ENCODE peak calls at places on chromosomes 3 and 15, in four cellular contexts. W is Right ventricle myocardium superior; T is fibroblast of mammary gland; J is activated CD8-positive, alpha-beta memory T cell treated with anti-CD3 and anti-CD28 coated beads, Interleukin-2, amount 50 U/mL, for 4 hours. M is an unnamed sample.

GRCh38 chr3:194139085-194139976 is 3.4 kb downstream of the HES1 start:
- DNase-seq in W (no peak), J (no peak), T (peak), M (no peak)

GRCh38 chr15:38002883-38003477 is 68.5 kb downstream of the TMCO5A start:
- DNase-seq in J (no peak), W (peak), T (peak), M (peak)

GRCh38 chr3:25677121-25677520 is 12.4 kb upstream of the TOP2B start:
- DNase-seq in J (no peak), W (no peak), T (no peak), M (no peak)

GRCh38 chr3:28577941-28578340 is 229.3 kb upstream of the AZI2 start:
- DNase-seq in W (no peak), J (no peak), T (no peak), M (no peak)

GRCh38 chr3:149442845-149443544 is 31.5 kb upstream of the TM4SF4 start:
- DNase-seq in T (peak), J (no peak), W (no peak), M (no peak)

GRCh38 chr15:74365619-74366445 is 1.6 kb downstream of the CYP11A1 start:
- DNase-seq in J (no peak), T (peak), W (peak), M (no peak)

GRCh38 chr3:13479332-13479581 is 849 bp upstream of the HDAC11 start:
- DNase-seq in W (peak), J (peak), T (peak), M (no peak)

GRCh38 chr15:88487176-88487795 is 19.8 kb downstream of the MRPS11 start:
- DNase-seq in T (no peak), J (no peak), W (no peak), M (no peak)

GRCh38 chr3:182389041-182389815 is 404.1 kb upstream of the ATP11B start:
- DNase-seq in T (no peak), W (no peak), J (no peak), M (no peak)

GRCh38 chr3:102095383-102095782 is 246.1 kb downstream of the NFKBIZ start:
- DNase-seq in J (no peak), T (no peak), W (no peak), M (no peak)